ENCODE peak calls at places on chromosomes 2 and 18, in seven cellular contexts. One of them, this sample, is unnamed.

GRCh38 chr2:143529118-143529720 is 400.0 kb downstream of the ARHGAP15 start:
- DNase-seq in HL-60: no peak
- DNase-seq in Peyer's patch: no peak
- DNase-seq in lower leg skin: no peak
- DNase-seq in heart left ventricle: no peak
- DNase-seq in Karpas-422: peak
- DNase-seq in GM23248: no peak
- DNase-seq in this sample: no peak

GRCh38 chr2:38551746-38552145 is 51.0 kb downstream of the HNRNPLL start:
- DNase-seq in lower leg skin: no peak
- DNase-seq in heart left ventricle: no peak
- DNase-seq in Karpas-422: no peak
- DNase-seq in GM23248: no peak
- DNase-seq in HL-60: no peak
- DNase-seq in Peyer's patch: no peak
- DNase-seq in this sample: no peak

GRCh38 chr2:64913357-64913869 is 75.8 kb upstream of the SLC1A4 start:
- DNase-seq in HL-60: peak
- DNase-seq in heart left ventricle: no peak
- DNase-seq in Peyer's patch: no peak
- DNase-seq in GM23248: no peak
- DNase-seq in lower leg skin: no peak
- DNase-seq in Karpas-422: peak
- DNase-seq in this sample: no peak

GRCh38 chr2:117930775-117931174 is 83.1 kb downstream of the CCDC93 start:
- DNase-seq in GM23248: no peak
- DNase-seq in Peyer's patch: no peak
- DNase-seq in heart left ventricle: no peak
- DNase-seq in lower leg skin: no peak
- DNase-seq in Karpas-422: peak
- DNase-seq in HL-60: no peak
- DNase-seq in this sample: no peak

GRCh38 chr18:50083708-50084107 is 111.2 kb downstream of the MYO5B start:
- DNase-seq in heart left ventricle: no peak
- DNase-seq in GM23248: no peak
- DNase-seq in HL-60: no peak
- DNase-seq in lower leg skin: no peak
- DNase-seq in Peyer's patch: no peak
- DNase-seq in Karpas-422: no peak
- DNase-seq in this sample: no peak

GRCh38 chr2:74317696-74318095 is 25.5 kb downstream of the SLC4A5 start:
- DNase-seq in Peyer's patch: no peak
- DNase-seq in GM23248: no peak
- DNase-seq in HL-60: no peak
- DNase-seq in Karpas-422: no peak
- DNase-seq in lower leg skin: no peak
- DNase-seq in heart left ventricle: no peak
- DNase-seq in this sample: no peak

GRCh38 chr2:216651370-216651881 is 18.2 kb downstream of the IGFBP2 start:
- DNase-seq in Karpas-422: no peak
- DNase-seq in HL-60: no peak
- DNase-seq in GM23248: peak
- DNase-seq in lower leg skin: no peak
- DNase-seq in Peyer's patch: no peak
- DNase-seq in heart left ventricle: no peak
- DNase-seq in this sample: peak

GRCh38 chr18:32669549-32670165 is 103.2 kb downstream of the KLHL14 start:
- DNase-seq in lower leg skin: no peak
- DNase-seq in HL-60: no peak
- DNase-seq in Peyer's patch: no peak
- DNase-seq in heart left ventricle: no peak
- DNase-seq in Karpas-422: peak
- DNase-seq in GM23248: no peak
- DNase-seq in this sample: no peak

GRCh38 chr2:6325616-6326015 is 540.1 kb downstream of the CMPK2 start:
- DNase-seq in heart left ventricle: no peak
- DNase-seq in HL-60: no peak
- DNase-seq in lower leg skin: no peak
- DNase-seq in Peyer's patch: no peak
- DNase-seq in GM23248: no peak
- DNase-seq in Karpas-422: no peak
- DNase-seq in this sample: no peak

GRCh38 chr2:28810384-28811285 is at the start of gene SPDYA:
- DNase-seq in Peyer's patch: peak
- DNase-seq in heart left ventricle: peak
- DNase-seq in HL-60: peak
- DNase-seq in GM23248: peak
- DNase-seq in lower leg skin: peak
- DNase-seq in Karpas-422: no peak
- DNase-seq in this sample: peak

GRCh38 chr2:217356142-217356541 is 496.3 kb upstream of the TNP1 start:
- DNase-seq in HL-60: no peak
- DNase-seq in heart left ventricle: no peak
- DNase-seq in GM23248: no peak
- DNase-seq in Karpas-422: no peak
- DNase-seq in lower leg skin: no peak
- DNase-seq in Peyer's patch: no peak
- DNase-seq in this sample: no peak

GRCh38 chr18:51098082-51098481 is 68.1 kb downstream of the SMAD4 start:
- DNase-seq in lower leg skin: no peak
- DNase-seq in Karpas-422: peak
- DNase-seq in HL-60: no peak
- DNase-seq in Peyer's patch: no peak
- DNase-seq in GM23248: no peak
- DNase-seq in heart left ventricle: no peak
- DNase-seq in this sample: no peak

GRCh38 chr2:160138406-160138805 is 61.7 kb downstream of the ITGB6 start:
- DNase-seq in Peyer's patch: no peak
- DNase-seq in Karpas-422: no peak
- DNase-seq in HL-60: no peak
- DNase-seq in heart left ventricle: no peak
- DNase-seq in GM23248: no peak
- DNase-seq in lower leg skin: no peak
- DNase-seq in this sample: no peak

GRCh38 chr2:54486766-54487165 is 30.6 kb downstream of the SPTBN1 start:
- DNase-seq in lower leg skin: no peak
- DNase-seq in Karpas-422: no peak
- DNase-seq in Peyer's patch: no peak
- DNase-seq in heart left ventricle: no peak
- DNase-seq in GM23248: no peak
- DNase-seq in HL-60: no peak
- DNase-seq in this sample: no peak

GRCh38 chr18:5195656-5196055 is 1.4 kb downstream of the AKAIN1 start:
- DNase-seq in HL-60: no peak
- DNase-seq in GM23248: no peak
- DNase-seq in Peyer's patch: no peak
- DNase-seq in lower leg skin: no peak
- DNase-seq in heart left ventricle: no peak
- DNase-seq in Karpas-422: no peak
- DNase-seq in this sample: no peak

GRCh38 chr2:66437601-66438497 is 2.9 kb downstream of the MEIS1 start:
- DNase-seq in HL-60: no peak
- DNase-seq in heart left ventricle: peak
- DNase-seq in Peyer's patch: peak
- DNase-seq in GM23248: peak
- DNase-seq in Karpas-422: no peak
- DNase-seq in lower leg skin: no peak
- DNase-seq in this sample: no peak

GRCh38 chr2:25339121-25339738 is 2.5 kb downstream of the DNMT3A start:
- DNase-seq in lower leg skin: no peak
- DNase-seq in Karpas-422: no peak
- DNase-seq in HL-60: no peak
- DNase-seq in heart left ventricle: no peak
- DNase-seq in Peyer's patch: no peak
- DNase-seq in GM23248: no peak
- DNase-seq in this sample: no peak

DNA sequence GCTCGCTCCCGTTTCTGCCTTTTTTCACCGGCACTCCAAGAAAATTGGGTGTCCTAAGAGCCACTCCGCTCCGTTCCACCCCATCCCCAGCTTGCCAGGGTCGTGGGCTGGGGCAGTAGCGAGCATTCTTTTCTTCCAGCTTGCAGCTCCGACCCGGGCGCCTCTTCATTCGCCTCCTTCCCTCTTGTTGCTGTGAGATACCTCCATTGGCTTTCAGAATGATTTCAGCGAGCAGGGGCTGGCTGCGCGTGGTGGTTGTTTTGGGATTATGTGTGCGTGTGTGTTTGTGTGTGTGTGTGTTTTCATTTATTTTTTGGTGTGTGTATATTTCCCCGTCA is 1.2 kb downstream of the HOXD3 start:
- DNase-seq in HL-60: no peak
- DNase-seq in heart left ventricle: no peak
- DNase-seq in Karpas-422: no peak
- DNase-seq in lower leg skin: no peak
- DNase-seq in GM23248: no peak
- DNase-seq in Peyer's patch: no peak
- DNase-seq in this sample: no peak
- H3K4me3 ChIP-seq in HL-60: no peak
- H3K4me3 ChIP-seq in heart left ventricle: peak
- H3K4me3 ChIP-seq in Karpas-422: no peak
- H3K4me3 ChIP-seq in lower leg skin: no peak
- H3K4me3 ChIP-seq in GM23248: peak
- H3K4me3 ChIP-seq in Peyer's patch: peak
- H3K4me3 ChIP-seq in this sample: no peak

GRCh38 chr2:222303045-222303827 is 4.4 kb upstream of the PAX3 start:
- DNase-seq in heart left ventricle: no peak
- DNase-seq in Peyer's patch: no peak
- DNase-seq in GM23248: no peak
- DNase-seq in HL-60: no peak
- DNase-seq in lower leg skin: no peak
- DNase-seq in Karpas-422: no peak
- DNase-seq in this sample: no peak

GRCh38 chr2:222305510-222306392 is 7.0 kb upstream of the PAX3 start:
- DNase-seq in Peyer's patch: peak
- DNase-seq in lower leg skin: no peak
- DNase-seq in GM23248: peak
- DNase-seq in Karpas-422: peak
- DNase-seq in HL-60: peak
- DNase-seq in heart left ventricle: no peak
- DNase-seq in this sample: no peak

GRCh38 chr2:222303828-222304736 is 5.3 kb upstream of the PAX3 start:
- DNase-seq in lower leg skin: no peak
- DNase-seq in Peyer's patch: no peak
- DNase-seq in GM23248: no peak
- DNase-seq in HL-60: peak
- DNase-seq in heart left ventricle: no peak
- DNase-seq in Karpas-422: no peak
- DNase-seq in this sample: no peak

GRCh38 chr2:222306393-222307137 is 7.8 kb upstream of the PAX3 start:
- DNase-seq in GM23248: no peak
- DNase-seq in Karpas-422: no peak
- DNase-seq in lower leg skin: no peak
- DNase-seq in HL-60: no peak
- DNase-seq in heart left ventricle: no peak
- DNase-seq in Peyer's patch: no peak
- DNase-seq in this sample: no peak

DNA sequence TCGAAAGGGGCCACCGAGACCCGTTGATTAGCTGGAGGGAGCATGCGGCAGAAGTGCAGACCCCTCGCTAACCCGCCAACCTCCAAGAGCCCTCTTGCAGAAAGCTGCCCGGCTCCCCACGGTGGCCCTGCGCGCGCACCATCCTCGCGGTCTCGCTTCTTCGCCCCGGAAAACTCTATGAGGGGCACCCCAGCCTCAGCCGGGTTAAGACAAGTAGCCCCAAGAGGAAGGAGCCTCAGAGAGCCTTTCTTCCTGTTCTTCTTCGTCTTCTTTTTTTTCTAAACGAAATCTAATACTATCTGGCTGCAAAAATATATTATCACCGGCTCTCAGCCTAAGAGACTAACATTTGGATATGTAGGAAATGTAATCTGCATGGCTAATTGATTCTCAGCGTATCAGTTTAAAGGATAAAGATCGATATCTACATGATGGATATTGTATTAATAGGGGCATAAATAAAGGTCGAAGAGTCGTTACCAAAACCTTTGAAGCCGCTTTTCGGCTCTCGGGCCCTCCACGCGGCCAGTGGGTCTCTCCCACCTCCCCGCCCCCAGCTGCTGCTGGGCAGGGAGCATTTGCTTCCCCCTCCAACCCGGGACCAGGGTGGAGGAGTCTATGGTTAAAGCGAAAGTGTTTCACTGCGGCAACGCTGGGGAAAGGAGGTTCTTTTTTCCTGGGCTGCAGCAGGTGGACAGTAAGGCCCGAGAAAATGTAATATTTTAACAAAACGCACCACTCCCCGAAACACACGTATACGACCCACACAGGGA is 6.1 kb upstream of the PAX3 start:
- DNase-seq in HL-60: peak
- DNase-seq in Karpas-422: peak
- DNase-seq in Peyer's patch: peak
- DNase-seq in lower leg skin: no peak
- DNase-seq in GM23248: no peak
- DNase-seq in heart left ventricle: no peak
- DNase-seq in this sample: no peak
- H3K4me3 ChIP-seq in HL-60: peak
- H3K4me3 ChIP-seq in Karpas-422: peak
- H3K4me3 ChIP-seq in Peyer's patch: peak
- H3K4me3 ChIP-seq in lower leg skin: peak
- H3K4me3 ChIP-seq in GM23248: peak
- H3K4me3 ChIP-seq in heart left ventricle: peak
- H3K4me3 ChIP-seq in this sample: no peak

GRCh38 chr2:84487298-84487996 is 28.4 kb upstream of the SUCLG1 start:
- DNase-seq in GM23248: peak
- DNase-seq in Karpas-422: no peak
- DNase-seq in lower leg skin: no peak
- DNase-seq in heart left ventricle: no peak
- DNase-seq in Peyer's patch: no peak
- DNase-seq in HL-60: no peak
- DNase-seq in this sample: no peak
- H3K4me3 ChIP-seq in GM23248: no peak
- H3K4me3 ChIP-seq in Karpas-422: no peak
- H3K4me3 ChIP-seq in lower leg skin: no peak
- H3K4me3 ChIP-seq in heart left ventricle: no peak
- H3K4me3 ChIP-seq in Peyer's patch: no peak
- H3K4me3 ChIP-seq in HL-60: no peak
- H3K4me3 ChIP-seq in this sample: no peak

GRCh38 chr2:199469514-199470360 is 12.0 kb upstream of the SATB2 start:
- DNase-seq in Karpas-422: no peak
- DNase-seq in HL-60: no peak
- DNase-seq in heart left ventricle: no peak
- DNase-seq in Peyer's patch: no peak
- DNase-seq in lower leg skin: no peak
- DNase-seq in GM23248: no peak
- DNase-seq in this sample: no peak

GRCh38 chr2:199466704-199467461 is 9.1 kb upstream of the SATB2 start:
- DNase-seq in lower leg skin: no peak
- DNase-seq in Karpas-422: no peak
- DNase-seq in GM23248: no peak
- DNase-seq in HL-60: no peak
- DNase-seq in Peyer's patch: no peak
- DNase-seq in heart left ventricle: no peak
- DNase-seq in this sample: no peak

GRCh38 chr2:199470361-199470671 is 12.6 kb upstream of the SATB2 start:
- DNase-seq in GM23248: no peak
- DNase-seq in Peyer's patch: no peak
- DNase-seq in lower leg skin: no peak
- DNase-seq in heart left ventricle: no peak
- DNase-seq in HL-60: no peak
- DNase-seq in Karpas-422: no peak
- DNase-seq in this sample: no peak

GRCh38 chr2:199467462-199467822 is 9.7 kb upstream of the SATB2 start:
- DNase-seq in GM23248: no peak
- DNase-seq in heart left ventricle: no peak
- DNase-seq in Peyer's patch: no peak
- DNase-seq in Karpas-422: no peak
- DNase-seq in lower leg skin: no peak
- DNase-seq in HL-60: no peak
- DNase-seq in this sample: no peak

GRCh38 chr2:199468561-199469513 is 11.1 kb upstream of the SATB2 start:
- DNase-seq in Peyer's patch: no peak
- DNase-seq in heart left ventricle: no peak
- DNase-seq in lower leg skin: no peak
- DNase-seq in HL-60: no peak
- DNase-seq in Karpas-422: no peak
- DNase-seq in GM23248: no peak
- DNase-seq in this sample: no peak
- H3K4me3 ChIP-seq in Peyer's patch: no peak
- H3K4me3 ChIP-seq in heart left ventricle: no peak
- H3K4me3 ChIP-seq in lower leg skin: no peak
- H3K4me3 ChIP-seq in HL-60: no peak
- H3K4me3 ChIP-seq in Karpas-422: no peak
- H3K4me3 ChIP-seq in GM23248: no peak
- H3K4me3 ChIP-seq in this sample: no peak

This sample was measured in mammary epithelial cell.